ENCODE peak calls at places on chromosomes 4 and X, in ten cellular contexts. E is amniotic epithelial cell; L is stimulated activated CD4-positive, alpha-beta T cell treated with anti-CD3 and anti-CD28 coated beads, Interleukin-2, amount 100 ng/mL, for 4 hours; G is sigmoid colon; Q is RWPE2; P is activated CD8-positive, alpha-beta memory T cell treated with anti-CD3 and anti-CD28 coated beads, Interleukin-2, amount 50 U/mL, for 48 hours; V is T-helper 17 cell; B is NCI-H2029; Y is stimulated activated CD8-positive, alpha-beta memory T cell treated with anti-CD3 and anti-CD28 coated beads, Interleukin-15, amount 100 ng/mL, for 4 hours; T is smooth muscle cell of the brain vasculature. X is an unnamed sample.

GRCh38 chr4:24244663-24245519 is 339.5 kb downstream of the DHX15 start:
- DNase-seq in T (no peak), Q (no peak), G (no peak), Y (no peak), L (no peak), P (no peak), B (no peak), E (no peak), V (no peak), X (no peak)

GRCh38 chr4:10524196-10524833 is 67.1 kb upstream of the ZNF518B start:
- DNase-seq in B (peak), E (no peak), Y (no peak), Q (no peak), L (no peak), G (no peak), V (no peak), P (no peak), T (no peak), X (no peak)

GRCh38 chr4:148962539-148963290 is 520.5 kb upstream of the NR3C2 start:
- DNase-seq in E (peak), B (no peak), Y (no peak), P (no peak), T (peak), L (no peak), V (no peak), Q (no peak), G (no peak), X (peak)

GRCh38 chr4:38160487-38161207 is 200.4 kb downstream of the PTTG2 start:
- DNase-seq in P (peak), Q (peak), G (peak), B (peak), L (peak), Y (no peak), V (peak), T (no peak), E (peak), X (peak)

GRCh38 chr4:124343711-124344110 is 368.8 kb downstream of the ANKRD50 start:
- DNase-seq in E (no peak), G (no peak), B (no peak), Y (no peak), V (no peak), L (no peak), Q (no peak), P (no peak), T (no peak), X (no peak)

GRCh38 chr4:19380600-19380999 is 871.1 kb upstream of the SLIT2 start:
- DNase-seq in Y (no peak), L (no peak), P (no peak), Q (no peak), G (no peak), T (no peak), E (peak), V (no peak), B (no peak), X (no peak)

GRCh38 chr4:153616005-153616555 is 68.0 kb upstream of the TLR2 start:
- DNase-seq in E (no peak), T (no peak), G (no peak), Y (no peak), P (peak), L (peak), B (no peak), V (no peak), Q (no peak), X (no peak)

GRCh38 chr4:37762294-37763163 is 64.0 kb upstream of the PGM2 start:
- DNase-seq in P (no peak), T (no peak), G (no peak), E (peak), Q (no peak), V (no peak), Y (no peak), L (no peak), B (no peak), X (no peak)

GRCh38 chr4:158870282-158871049 is 101.6 kb downstream of the FNIP2 start:
- DNase-seq in Y (no peak), V (no peak), Q (no peak), L (no peak), G (no peak), E (no peak), B (peak), P (no peak), T (no peak), X (no peak)

GRCh38 chr4:104616401-104616820 is 121.7 kb upstream of the CXXC4 start:
- DNase-seq in B (no peak), Q (no peak), E (no peak), Y (no peak), P (no peak), L (no peak), T (no peak), V (no peak), G (no peak), X (no peak)

GRCh38 chr4:184595430-184595829 is 53.8 kb downstream of the CASP3 start:
- DNase-seq in B (no peak), T (no peak), E (no peak), Y (no peak), V (no peak), Q (no peak), P (no peak), G (no peak), L (no peak), X (no peak)

GRCh38 chrX:386239-386767 is 404 bp downstream of the PPP2R3B start:
- DNase-seq in P (peak), G (no peak), E (no peak), T (no peak), V (no peak), B (no peak), L (peak), Q (no peak), Y (peak), X (no peak)

GRCh38 chrX:69155786-69156520 is 9.3 kb downstream of the PJA1 start:
- DNase-seq in L (no peak), E (no peak), B (no peak), V (no peak), G (no peak), T (no peak), Y (no peak), P (no peak), Q (no peak), X (no peak)

GRCh38 chr4:111934294-111934693 is 211.0 kb upstream of the FAM241A start:
- DNase-seq in V (no peak), L (no peak), G (no peak), P (no peak), T (no peak), Q (no peak), Y (no peak), E (no peak), B (no peak), X (peak)

GRCh38 chr4:3707423-3708102 is 58.6 kb upstream of the ADRA2C start:
- DNase-seq in E (no peak), B (no peak), G (no peak), V (no peak), Y (no peak), Q (peak), L (no peak), T (no peak), P (no peak), X (no peak)

GRCh38 chr4:181822005-181822375 is 421.2 kb upstream of the TENM3 start:
- DNase-seq in P (no peak), B (peak), E (peak), L (no peak), Y (no peak), T (no peak), V (no peak), G (no peak), Q (no peak), X (no peak)

GRCh38 chrX:9832811-9833210 is 46.6 kb downstream of the SHROOM2 start:
- DNase-seq in T (no peak), G (no peak), Q (no peak), Y (no peak), L (no peak), P (no peak), V (no peak), E (no peak), B (peak), X (no peak)

GRCh38 chr4:15233626-15234025 is 194.2 kb upstream of the C1QTNF7 start:
- DNase-seq in Q (no peak), V (no peak), B (no peak), Y (no peak), T (no peak), L (no peak), P (no peak), G (no peak), E (no peak), X (peak)

GRCh38 chrX:53077207-53078197 is 4.7 kb upstream of the TSPYL2 start:
- DNase-seq in E (no peak), B (no peak), V (no peak), T (no peak), Y (no peak), G (no peak), Q (no peak), P (no peak), L (no peak), X (no peak)

GRCh38 chr4:56181140-56181950 is 205.9 kb downstream of the AASDH start:
- DNase-seq in L (no peak), E (peak), G (no peak), V (no peak), Y (no peak), Q (no peak), P (no peak), T (no peak), B (no peak), X (no peak)

GRCh38 chr4:182354867-182355266 is 111.7 kb downstream of the TENM3 start:
- DNase-seq in E (peak), Q (no peak), B (no peak), L (no peak), G (no peak), P (no peak), T (no peak), Y (no peak), V (no peak), X (no peak)

GRCh38 chr4:189525304-189525703 is 415.4 kb upstream of the FRG1 start:
- DNase-seq in G (no peak), V (no peak), E (no peak), P (no peak), L (no peak), B (no peak), Y (no peak), Q (no peak), T (no peak), X (no peak)

GRCh38 chrX:151396042-151396826 is 772 bp upstream of the VMA21 start:
- DNase-seq in Y (no peak), G (no peak), P (peak), T (peak), E (peak), L (no peak), V (peak), B (peak), Q (no peak), X (peak)

GRCh38 chrX:134294548-134294947 is 57.6 kb downstream of the CCDC160 start:
- DNase-seq in L (no peak), V (no peak), B (no peak), T (no peak), P (no peak), E (peak), Q (no peak), G (no peak), Y (no peak), X (peak)

GRCh38 chr4:130559268-130559667 is 1463.3 kb downstream of the C4orf33 start:
- DNase-seq in T (no peak), Y (no peak), E (no peak), P (no peak), Q (no peak), L (no peak), G (no peak), V (no peak), B (no peak), X (no peak)

GRCh38 chr4:87118826-87119225 is 101.6 kb downstream of the KLHL8 start:
- DNase-seq in B (peak), E (peak), Q (no peak), Y (no peak), V (no peak), L (no peak), P (no peak), T (peak), G (no peak), X (no peak)

GRCh38 chrX:136336623-136337022 is 35.9 kb downstream of the ADGRG4 start:
- DNase-seq in Y (no peak), E (peak), Q (no peak), T (no peak), P (no peak), V (no peak), L (no peak), B (no peak), G (no peak), X (no peak)

GRCh38 chrX:111348363-111348927 is 63.5 kb downstream of the DCX start:
- DNase-seq in E (no peak), V (no peak), G (no peak), T (no peak), P (no peak), B (no peak), Y (no peak), L (no peak), Q (no peak), X (no peak)

GRCh38 chr4:140018931-140019618 is 134.9 kb downstream of the MAML3 start:
- DNase-seq in Y (no peak), T (no peak), P (no peak), L (no peak), G (no peak), E (peak), B (peak), Q (no peak), V (no peak), X (no peak)

GRCh38 chrX:118448273-118448783 is 47.3 kb upstream of the DOCK11 start:
- DNase-seq in V (no peak), Q (no peak), T (no peak), E (no peak), Y (no peak), B (no peak), L (no peak), G (no peak), P (no peak), X (no peak)

X was measured in foreskin melanocyte.